ENCODE peak calls at places on chromosome 20, in seven cellular contexts. K is heart left ventricle, Z is hepatocyte, U is A549, J is SJCRH30, D is foreskin fibroblast, L is brain microvascular endothelial cell. X is an unnamed sample.

GRCh38 chr20:51602131-51602530 is 59.6 kb upstream of the NFATC2 start:
- DNase-seq in K (no peak), Z (no peak), U (no peak), J (no peak), D (no peak), L (no peak), X (no peak)

GRCh38 chr20:53834044-53834442 is 236.4 kb downstream of the BCAS1 start:
- DNase-seq in K (no peak), Z (no peak), U (no peak), J (no peak), D (no peak), L (no peak), X (no peak)

GRCh38 chr20:51306521-51307358 is 235.8 kb downstream of the NFATC2 start:
- DNase-seq in K (peak), Z (peak), U (peak), J (peak), D (peak), L (peak), X (peak)

GRCh38 chr20:10125757-10126156 is 91.0 kb downstream of the ANKEF1 start:
- DNase-seq in K (no peak), Z (no peak), U (no peak), J (no peak), D (peak), L (no peak), X (no peak)

GRCh38 chr20:48794360-48794759 is 33.4 kb downstream of the PREX1 start:
- DNase-seq in K (no peak), Z (no peak), U (no peak), J (no peak), D (no peak), L (no peak), X (no peak)

GRCh38 chr20:1810926-1811620 is 84.1 kb upstream of the SIRPA start:
- DNase-seq in K (peak), Z (no peak), U (no peak), J (no peak), D (no peak), L (peak), X (no peak)

GRCh38 chr20:56606174-56606945 is 22.7 kb upstream of the TFAP2C start:
- DNase-seq in K (no peak), Z (peak), U (no peak), J (no peak), D (no peak), L (no peak), X (no peak)

GRCh38 chr20:23257848-23258746 is 92.5 kb upstream of the NXT1 start:
- DNase-seq in K (no peak), Z (no peak), U (no peak), J (peak), D (peak), L (peak), X (no peak)

GRCh38 chr20:56636701-56637100 is 7.6 kb downstream of the TFAP2C start:
- DNase-seq in K (no peak), Z (no peak), U (peak), J (no peak), D (peak), L (peak), X (no peak)

GRCh38 chr20:35934050-35934449 is 20.3 kb downstream of the SCAND1 start:
- DNase-seq in K (no peak), Z (no peak), U (no peak), J (no peak), D (no peak), L (no peak), X (no peak)

GRCh38 chr20:1274485-1275313 is 8.6 kb downstream of the SNPH start:
- DNase-seq in K (no peak), Z (peak), U (no peak), J (peak), D (no peak), L (no peak), X (no peak)

GRCh38 chr20:3163099-3164042 is 3.7 kb upstream of the FASTKD5 start:
- DNase-seq in K (peak), Z (no peak), U (no peak), J (no peak), D (no peak), L (no peak), X (no peak)

GRCh38 chr20:37377346-37378081 is 31.6 kb downstream of the SRC start:
- DNase-seq in K (no peak), Z (no peak), U (no peak), J (no peak), D (no peak), L (no peak), X (peak)

GRCh38 chr20:58524814-58525213 is 9.6 kb upstream of the APCDD1L start:
- DNase-seq in K (no peak), Z (no peak), U (no peak), J (no peak), D (peak), L (no peak), X (no peak)

GRCh38 chr20:48171071-48171470 is 385.8 kb upstream of the SULF2 start:
- DNase-seq in K (no peak), Z (no peak), U (no peak), J (no peak), D (no peak), L (no peak), X (no peak)

GRCh38 chr20:1105599-1106194 is 12.7 kb upstream of the PSMF1 start:
- DNase-seq in K (no peak), Z (no peak), U (no peak), J (no peak), D (no peak), L (no peak), X (no peak)

GRCh38 chr20:63334356-63334755 is 26.8 kb downstream of the CHRNA4 start:
- DNase-seq in K (peak), Z (no peak), U (no peak), J (no peak), D (no peak), L (no peak), X (no peak)

GRCh38 chr20:47785900-47786762 is 850 bp upstream of the SULF2 start:
- DNase-seq in K (peak), Z (peak), U (peak), J (peak), D (peak), L (peak), X (no peak)

GRCh38 chr20:63290677-63291472 is 2.1 kb upstream of the COL20A1 start:
- DNase-seq in K (no peak), Z (peak), U (peak), J (peak), D (peak), L (peak), X (peak)

GRCh38 chr20:19793716-19794115 is 35.7 kb downstream of the RIN2 start:
- DNase-seq in K (no peak), Z (no peak), U (no peak), J (no peak), D (no peak), L (no peak), X (no peak)

GRCh38 chr20:10793741-10794140 is 119.9 kb upstream of the JAG1 start:
- DNase-seq in K (no peak), Z (no peak), U (no peak), J (no peak), D (no peak), L (no peak), X (no peak)

GRCh38 chr20:7760261-7761048 is 179.8 kb downstream of the HAO1 start:
- DNase-seq in K (no peak), Z (no peak), U (no peak), J (peak), D (no peak), L (no peak), X (no peak)

X was measured in activated effector memory CD4-positive, alpha-beta T cell treated with anti-CD3 and anti-CD28 coated beads, Interleukin-2, amount 50 U/mL, for 16 hours.